ENCODE peak calls at places on chromosomes 5 and 9, in eight cellular contexts. F, Y, P, J, M, C, T and N are unnamed samples.

GRCh38 chr9:101479337-101480045 is 43.9 kb upstream of the ALDOB start:
- DNase-seq in F (no peak), Y (no peak), P (no peak), J (no peak), M (no peak), C (no peak), T (no peak), N (no peak)

GRCh38 chr9:32906213-32906612 is 95.2 kb downstream of the APTX start:
- DNase-seq in F (no peak), Y (no peak), P (no peak), J (no peak), M (no peak), C (no peak), T (no peak), N (no peak)

GRCh38 chr5:7849531-7850240 is 1.2 kb downstream of the CFAP90 start:
- DNase-seq in F (no peak), Y (no peak), P (no peak), J (peak; percentile 20), M (no peak), C (no peak), T (no peak), N (no peak)

GRCh38 chr5:179824745-179825112 is 4.0 kb downstream of the SQSTM1 start:
- DNase-seq in F (no peak), Y (no peak), P (no peak), J (no peak), M (no peak), C (no peak), T (no peak), N (no peak)

GRCh38 chr5:110769282-110769681 is 30.5 kb downstream of the SLC25A46 start:
- DNase-seq in F (peak; percentile 81), Y (no peak), P (no peak), J (peak; percentile 38), M (no peak), C (no peak), T (no peak), N (no peak)

GRCh38 chr9:10059044-10059443 is 553.8 kb downstream of the PTPRD start:
- DNase-seq in F (no peak), Y (no peak), P (no peak), J (no peak), M (no peak), C (no peak), T (no peak), N (no peak)

GRCh38 chr9:131809941-131810344 is 70.1 kb upstream of the RAPGEF1 start:
- DNase-seq in F (no peak), Y (no peak), P (no peak), J (peak; percentile 13), M (no peak), C (no peak), T (peak; percentile 42), N (no peak)

GRCh38 chr9:114389612-114390368 is 2.0 kb upstream of the AKNA start:
- DNase-seq in F (no peak), Y (no peak), P (no peak), J (no peak), M (no peak), C (no peak), T (no peak), N (no peak)

GRCh38 chr5:131156385-131156784 is 8.7 kb downstream of the HINT1 start:
- DNase-seq in F (no peak), Y (no peak), P (no peak), J (no peak), M (no peak), C (no peak), T (no peak), N (no peak)

GRCh38 chr5:72428664-72429063 is 78.5 kb downstream of the ZNF366 start:
- DNase-seq in F (no peak), Y (no peak), P (no peak), J (no peak), M (no peak), C (no peak), T (no peak), N (no peak)

GRCh38 chr9:113929634-113930092 is 53.6 kb downstream of the ZNF618 start:
- DNase-seq in F (peak; percentile 21), Y (no peak), P (peak; percentile 15), J (peak; percentile 72), M (no peak), C (no peak), T (peak; percentile 75), N (no peak)

GRCh38 chr5:65861830-65862241 is 64.5 kb upstream of the ERBIN start:
- DNase-seq in F (peak; percentile 98), Y (no peak), P (peak; percentile 66), J (peak; percentile 99), M (no peak), C (no peak), T (peak; percentile 96), N (peak; percentile 10)

GRCh38 chr9:100720922-100721321 is 143.0 kb downstream of the CAVIN4 start:
- DNase-seq in F (no peak), Y (no peak), P (no peak), J (no peak), M (no peak), C (no peak), T (no peak), N (no peak)

GRCh38 chr5:172687983-172688734 is 47.1 kb downstream of the NEURL1B start:
- DNase-seq in F (no peak), Y (no peak), P (no peak), J (no peak), M (no peak), C (no peak), T (no peak), N (peak; percentile 60)

GRCh38 chr9:123401879-123402513 is 46.0 kb downstream of the CRB2 start:
- DNase-seq in F (peak; percentile 38), Y (no peak), P (peak; percentile 68), J (peak; percentile 42), M (peak; percentile 75), C (no peak), T (peak; percentile 63), N (peak; percentile 36)

GRCh38 chr9:133348763-133349573 is 950 bp downstream of the RPL7A start:
- DNase-seq in F (no peak), Y (no peak), P (no peak), J (no peak), M (no peak), C (no peak), T (no peak), N (no peak)

GRCh38 chr5:171649002-171649401 is 136.6 kb upstream of the SMIM23 start:
- DNase-seq in F (peak; percentile 80), Y (no peak), P (no peak), J (no peak), M (no peak), C (no peak), T (no peak), N (no peak)

GRCh38 chr5:174563899-174564298 is 160.5 kb upstream of the MSX2 start:
- DNase-seq in F (peak; percentile 29), Y (no peak), P (no peak), J (no peak), M (no peak), C (no peak), T (no peak), N (no peak)

GRCh38 chr9:76459691-76460635 is 981 bp downstream of the GCNT1 start:
- DNase-seq in F (peak; percentile 52), Y (peak; percentile 60), P (peak; percentile 36), J (peak; percentile 73), M (peak; percentile 15), C (peak; percentile 26), T (peak; percentile 80), N (peak; percentile 6)

GRCh38 chr5:172559004-172559932 is 81.8 kb upstream of the NEURL1B start:
- DNase-seq in F (peak; percentile 51), Y (no peak), P (peak; percentile 88), J (peak; percentile 94), M (no peak), C (no peak), T (peak; percentile 82), N (no peak)

GRCh38 chr5:110768138-110768845 is 29.5 kb downstream of the SLC25A46 start:
- DNase-seq in F (peak; percentile 70), Y (no peak), P (no peak), J (peak; percentile 29), M (no peak), C (no peak), T (no peak), N (no peak)

GRCh38 chr9:95491543-95492330 is 25.0 kb downstream of the PTCH1 start:
- DNase-seq in F (no peak), Y (no peak), P (no peak), J (no peak), M (no peak), C (no peak), T (no peak), N (no peak)

GRCh38 chr5:64566531-64566930 is 60.7 kb downstream of the RGS7BP start:
- DNase-seq in F (no peak), Y (no peak), P (no peak), J (no peak), M (no peak), C (no peak), T (no peak), N (no peak)

GRCh38 chr9:104725014-104725413 is 22.5 kb upstream of the NIPSNAP3A start:
- DNase-seq in F (no peak), Y (no peak), P (no peak), J (no peak), M (no peak), C (peak; percentile 28), T (no peak), N (no peak)

GRCh38 chr5:172733179-172733973 is 37.6 kb downstream of the DUSP1 start:
- DNase-seq in F (peak; percentile 99), Y (peak; percentile 87), P (peak; percentile 43), J (peak; percentile 98), M (no peak), C (no peak), T (peak; percentile 96), N (no peak)

GRCh38 chr9:111036068-111036789 is 2.0 kb downstream of the LPAR1 start:
- DNase-seq in F (peak; percentile 81), Y (peak; percentile 87), P (no peak), J (peak; percentile 78), M (no peak), C (no peak), T (peak; percentile 82), N (no peak)

GRCh38 chr5:143063175-143063970 is 293.2 kb downstream of the ARHGAP26 start:
- DNase-seq in F (peak; percentile 54), Y (peak; percentile 74), P (no peak), J (no peak), M (no peak), C (peak; percentile 59), T (no peak), N (no peak)

GRCh38 chr9:86282979-86283535 is 719 bp upstream of the ISCA1 start:
- DNase-seq in F (peak; percentile 78), Y (no peak), P (no peak), J (peak; percentile 89), M (no peak), C (no peak), T (peak; percentile 88), N (no peak)

GRCh38 chr9:281753-282645 is 67.3 kb downstream of the DOCK8 start:
- DNase-seq in F (no peak), Y (no peak), P (no peak), J (no peak), M (no peak), C (no peak), T (no peak), N (no peak)

GRCh38 chr5:38184627-38185026 is 73.7 kb upstream of the EGFLAM start:
- DNase-seq in F (no peak), Y (no peak), P (no peak), J (no peak), M (no peak), C (no peak), T (no peak), N (no peak)

GRCh38 chr5:9608093-9608492 is 22.1 kb downstream of the TAS2R1 start:
- DNase-seq in F (no peak), Y (no peak), P (no peak), J (no peak), M (no peak), C (no peak), T (no peak), N (no peak)

GRCh38 chr5:38060354-38060753 is 198.0 kb upstream of the EGFLAM start:
- DNase-seq in F (peak; percentile 27), Y (no peak), P (no peak), J (peak; percentile 36), M (no peak), C (no peak), T (peak; percentile 49), N (no peak)

GRCh38 chr9:11349187-11349586 is 736.4 kb upstream of the PTPRD start:
- DNase-seq in F (no peak), Y (no peak), P (no peak), J (no peak), M (no peak), C (no peak), T (no peak), N (no peak)

GRCh38 chr9:71079451-71079850 is 42.0 kb downstream of the TRPM3 start:
- DNase-seq in F (peak; percentile 67), Y (no peak), P (no peak), J (peak; percentile 58), M (no peak), C (no peak), T (peak; percentile 19), N (no peak)